ENCODE peak calls at places on chromosome 19, in four cellular contexts. C is GM23248, J is Peyer's patch, U is thoracic aorta. L is an unnamed sample.

GRCh38 chr19:35848486-35848885 is 3.8 kb downstream of the NPHS1 start:
- DNase-seq in C (no peak), J (no peak), U (no peak), L (no peak)

GRCh38 chr19:18814063-18814462 is 17.7 kb upstream of the UPF1 start:
- DNase-seq in C (peak; percentile 62), J (no peak), U (no peak), L (no peak)

GRCh38 chr19:17246681-17247425 is 1.1 kb upstream of the NR2F6 start:
- DNase-seq in C (peak; percentile 59), J (no peak), U (no peak), L (no peak)

GRCh38 chr19:1853295-1854031 is 5.2 kb upstream of the REXO1 start:
- DNase-seq in C (peak; percentile 92), J (peak; percentile 79), U (no peak), L (no peak)

GRCh38 chr19:19758164-19758563 is 25.3 kb upstream of the ZNF14 start:
- DNase-seq in C (no peak), J (no peak), U (no peak), L (no peak)

GRCh38 chr19:17777840-17778620 is 16.9 kb upstream of the B3GNT3 start:
- DNase-seq in C (peak; percentile 69), J (peak; percentile 62), U (no peak), L (no peak)

GRCh38 chr19:38061294-38061693 is 154.3 kb downstream of the SIPA1L3 start:
- DNase-seq in C (peak; percentile 82), J (no peak), U (no peak), L (peak; percentile 79)

GRCh38 chr19:11096210-11096841 is 7.1 kb downstream of the LDLR start:
- DNase-seq in C (peak; percentile 75), J (no peak), U (no peak), L (peak; percentile 75)

GRCh38 chr19:51514866-51515481 is 13.4 kb upstream of the SIGLEC12 start:
- DNase-seq in C (peak; percentile 65), J (no peak), U (no peak), L (peak; percentile 6)

GRCh38 chr19:19385900-19386339 is 19.6 kb upstream of the GATAD2A start:
- DNase-seq in C (no peak), J (peak; percentile 52), U (no peak), L (no peak)

GRCh38 chr19:44260695-44261446 is 1.2 kb downstream of the ZNF233 start:
- DNase-seq in C (peak; percentile 9), J (no peak), U (no peak), L (no peak)

GRCh38 chr19:35347930-35348298 is 212 bp downstream of the FFAR1 start:
- DNase-seq in C (no peak), J (no peak), U (no peak), L (no peak)

GRCh38 chr19:29576043-29576442 is 30.0 kb upstream of the POP4 start:
- DNase-seq in C (peak; percentile 23), J (no peak), U (no peak), L (no peak)

GRCh38 chr19:31177230-31177629 is 172.0 kb downstream of the TSHZ3 start:
- DNase-seq in C (no peak), J (no peak), U (no peak), L (no peak)

GRCh38 chr19:3634496-3635045 is 8.0 kb upstream of the CACTIN start:
- DNase-seq in C (no peak), J (no peak), U (no peak), L (no peak)

GRCh38 chr19:34555447-34555846 is 73.9 kb downstream of the WTIP start:
- DNase-seq in C (peak; percentile 20), J (no peak), U (no peak), L (no peak)

GRCh38 chr19:18300930-18301717 is 19.7 kb upstream of the JUND start:
- DNase-seq in C (peak; percentile 90), J (no peak), U (peak; percentile 80), L (peak; percentile 52)

GRCh38 chr19:53992211-53992610 is 774 bp downstream of the CACNG6 start:
- DNase-seq in C (no peak), J (no peak), U (no peak), L (no peak)

GRCh38 chr19:13051581-13052165 is 51.0 kb downstream of the LYL1 start:
- DNase-seq in C (peak; percentile 48), J (peak; percentile 22), U (no peak), L (no peak)

GRCh38 chr19:18895038-18895827 is 725 bp downstream of the CERS1 start:
- DNase-seq in C (peak; percentile 59), J (no peak), U (no peak), L (no peak)

GRCh38 chr19:49017041-49017665 is at the start of gene LHB:
- DNase-seq in C (no peak), J (no peak), U (no peak), L (no peak)
- H3K27ac ChIP-seq in C (no peak within 1 kb of the TSS), J (peak within 1 kb of the TSS; percentile 51), U (no peak within 1 kb of the TSS), L (peak within 1 kb of the TSS; percentile 33)

GRCh38 chr19:709196-709964 is 645 bp downstream of the PALM start:
- DNase-seq in C (no peak), J (no peak), U (no peak), L (no peak)

GRCh38 chr19:710767-711166 is 2.0 kb downstream of the PALM start:
- DNase-seq in C (no peak), J (no peak), U (no peak), L (peak; percentile 51)

GRCh38 chr19:711224-711623 is 2.5 kb downstream of the PALM start:
- DNase-seq in C (no peak), J (no peak), U (no peak), L (no peak)

GRCh38 chr19:708154-709141 is at the start of gene PALM:
- DNase-seq in C (no peak), J (no peak), U (no peak), L (no peak)

DNA sequence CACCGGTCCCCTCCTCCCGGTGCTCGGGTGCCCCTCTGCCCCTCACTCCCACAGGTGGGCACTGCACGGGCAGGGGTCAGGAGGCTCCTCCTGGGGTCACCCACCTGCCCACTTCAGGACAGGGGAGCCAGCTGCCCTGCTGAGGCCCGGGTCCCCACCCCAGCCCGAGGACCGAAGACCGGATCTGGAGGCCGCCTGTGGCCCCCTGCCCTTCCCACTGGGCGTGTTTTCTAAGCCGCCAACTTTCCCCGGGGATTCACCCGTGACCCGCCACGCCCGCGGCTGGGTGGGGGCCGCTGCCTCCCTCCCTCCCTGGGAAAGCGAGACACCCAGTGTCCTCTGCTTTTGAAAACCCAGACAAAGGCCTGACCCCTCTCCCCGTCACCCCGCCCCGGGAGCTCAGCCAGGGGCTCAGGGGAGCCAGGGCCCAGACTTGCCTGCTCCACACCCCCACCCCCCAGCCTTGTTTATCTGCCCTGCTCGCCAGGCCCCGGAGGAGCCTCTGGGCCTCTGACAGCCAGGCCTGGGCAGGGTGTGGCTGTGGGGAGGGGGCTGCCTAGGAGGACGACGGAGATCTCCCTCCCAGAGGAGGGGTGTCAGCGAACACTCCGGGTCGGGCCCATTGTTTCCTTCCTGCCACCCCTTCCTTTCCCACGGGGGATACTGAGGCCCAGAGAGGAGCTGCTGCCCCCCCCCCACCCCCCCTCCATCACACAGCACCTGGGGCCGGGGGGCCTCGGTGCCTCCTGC is 1.4 kb downstream of the PALM start:
- DNase-seq in C (no peak), J (no peak), U (no peak), L (no peak)
- H3K4me3 ChIP-seq in C (no peak overlapping the region), J (peak overlapping the region; percentile 56), U (peak overlapping the region; percentile 56), L (peak overlapping the region; percentile 51)

GRCh38 chr19:49340069-49340864 is 5.1 kb downstream of the CD37 start:
- DNase-seq in C (peak; percentile 39), J (peak; percentile 96), U (peak; percentile 36), L (no peak)

GRCh38 chr19:49343127-49343526 is 7.9 kb downstream of the CD37 start:
- DNase-seq in C (no peak), J (no peak), U (no peak), L (no peak)

GRCh38 chr19:49342291-49342721 is 7.1 kb downstream of the CD37 start:
- DNase-seq in C (no peak), J (no peak), U (no peak), L (no peak)

GRCh38 chr19:49339364-49340068 is 4.3 kb downstream of the CD37 start:
- DNase-seq in C (peak; percentile 86), J (peak; percentile 46), U (peak; percentile 57), L (peak; percentile 84)

DNA sequence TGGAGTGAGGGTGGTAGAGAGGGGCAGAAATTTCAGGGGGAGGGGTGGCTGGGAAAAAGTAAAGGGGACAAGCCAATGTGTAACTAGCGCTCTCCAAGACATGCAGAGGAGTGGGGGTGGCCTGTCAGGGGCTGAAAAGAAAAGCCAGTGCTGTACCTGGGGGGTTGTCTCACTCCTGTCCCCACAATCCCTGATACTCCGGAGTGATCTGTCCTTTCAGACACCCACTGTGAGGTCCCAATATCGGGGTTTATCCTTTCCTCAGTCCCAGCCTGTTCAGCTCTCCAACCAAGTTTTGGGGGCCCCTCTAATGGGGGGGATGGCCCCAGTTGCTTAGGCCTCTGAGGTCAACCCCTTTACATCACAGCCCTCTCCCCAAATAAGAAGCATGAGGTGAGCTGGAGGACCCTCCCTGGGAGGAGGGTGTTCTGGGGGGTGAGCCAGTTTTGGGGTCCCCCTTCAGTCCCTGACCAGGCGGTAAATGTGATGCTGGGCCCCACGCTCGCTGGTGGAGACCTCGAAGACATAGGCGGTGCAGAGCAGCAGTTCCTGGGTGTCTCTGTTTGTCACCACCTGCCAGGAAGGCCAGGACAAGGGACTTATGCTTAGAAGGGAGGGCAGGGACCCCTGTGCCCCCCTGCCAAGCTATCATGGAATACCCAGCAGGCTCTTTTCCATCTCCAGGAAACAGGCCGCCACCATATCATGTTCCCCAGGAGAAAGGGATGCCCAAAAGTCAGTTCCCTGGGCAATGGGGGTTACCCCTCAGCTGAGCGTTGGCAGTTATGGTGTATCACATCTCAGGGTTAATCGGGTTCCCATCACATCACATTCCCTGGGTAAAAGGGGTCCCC is 5.9 kb downstream of the CD37 start:
- DNase-seq in C (no peak), J (no peak), U (no peak), L (no peak)
- H3K27ac ChIP-seq in C (no peak overlapping the region), J (peak overlapping the region; percentile 76), U (peak overlapping the region; percentile 86), L (no peak overlapping the region)

DNA sequence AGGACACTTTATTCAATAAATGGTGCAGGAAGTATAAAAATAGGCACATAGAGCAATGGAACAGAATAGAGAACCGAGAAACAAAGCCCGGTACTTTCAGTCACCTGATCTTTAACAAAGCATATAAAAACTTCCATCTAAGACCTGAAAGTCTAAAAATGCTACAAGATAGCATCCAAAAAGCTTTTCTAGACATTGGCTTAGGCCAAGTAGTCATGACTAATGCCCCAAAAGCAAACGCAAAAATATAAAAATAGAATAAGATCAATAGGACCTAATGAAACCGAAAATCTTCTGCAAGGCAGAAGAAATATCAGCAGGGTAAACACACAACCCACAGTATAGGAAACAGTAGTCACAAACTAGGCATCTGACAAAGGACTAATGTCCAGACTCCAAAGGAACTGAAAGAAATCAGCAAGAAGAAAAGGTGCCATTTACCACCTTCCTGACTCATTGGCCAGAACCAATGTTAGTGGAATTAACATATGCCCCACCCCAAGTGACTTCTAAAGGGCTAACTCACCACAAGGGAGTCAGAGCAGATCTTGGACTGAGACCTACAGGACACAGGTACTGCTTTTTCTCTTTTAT is 40.8 kb upstream of the CEACAM21 start:
- DNase-seq in C (no peak), J (no peak), U (no peak), L (no peak)
- H3K4me3 ChIP-seq in C (no peak overlapping the region), J (peak overlapping the region; percentile 8), U (peak overlapping the region; percentile 13), L (no peak overlapping the region)

GRCh38 chr19:41551711-41552110 is 24.3 kb upstream of the CEACAM21 start:
- DNase-seq in C (no peak), J (no peak), U (no peak), L (no peak)
- H3K27ac ChIP-seq in C (no peak overlapping the region), J (peak overlapping the region; percentile 73), U (no peak overlapping the region), L (no peak overlapping the region)